ENCODE peak calls at places on chromosomes 4 and X, in eight cellular contexts. S is GM23338; I is CD8-positive, alpha-beta T cell; D is CD4-positive, alpha-beta T cell; G is heart left ventricle; E is GM06990; T is lower leg skin; K is nephron progenitor cell. L is an unnamed sample.

GRCh38 chrX:130615941-130616340 is 214.2 kb downstream of the RBMX2 start:
- DNase-seq in S (no peak), I (no peak), D (no peak), G (no peak), E (no peak), T (no peak), K (no peak), L (no peak)

GRCh38 chr4:168856312-168856711 is 153.7 kb downstream of the CBR4 start:
- DNase-seq in S (no peak), I (no peak), D (no peak), G (no peak), E (no peak), T (no peak), K (no peak), L (no peak)

GRCh38 chr4:48121180-48121579 is 12.9 kb downstream of the TXK start:
- DNase-seq in S (no peak), I (no peak), D (no peak), G (no peak), E (no peak), T (no peak), K (no peak), L (no peak)

GRCh38 chr4:65599335-65599734 is 71.0 kb downstream of the EPHA5 start:
- DNase-seq in S (no peak), I (no peak), D (no peak), G (no peak), E (no peak), T (no peak), K (no peak), L (no peak)

GRCh38 chrX:97685753-97686152 is 802.0 kb downstream of the RPA4 start:
- DNase-seq in S (peak), I (no peak), D (no peak), G (no peak), E (no peak), T (no peak), K (peak), L (no peak)

GRCh38 chrX:41616935-41617334 is 71.8 kb upstream of the GPR34 start:
- DNase-seq in S (peak), I (no peak), D (no peak), G (no peak), E (no peak), T (no peak), K (no peak), L (no peak)

GRCh38 chr4:141686146-141686775 is 49.9 kb downstream of the IL15 start:
- DNase-seq in S (no peak), I (no peak), D (no peak), G (no peak), E (no peak), T (no peak), K (no peak), L (peak)

GRCh38 chr4:113880240-113881028 is 99.0 kb downstream of the ARSJ start:
- DNase-seq in S (no peak), I (no peak), D (no peak), G (no peak), E (no peak), T (no peak), K (no peak), L (no peak)

GRCh38 chr4:184688447-184688846 is 38.9 kb downstream of the PRIMPOL start:
- DNase-seq in S (peak), I (no peak), D (no peak), G (no peak), E (no peak), T (no peak), K (no peak), L (peak)

GRCh38 chrX:11349661-11350337 is 56.6 kb downstream of the AMELX start:
- DNase-seq in S (no peak), I (no peak), D (no peak), G (no peak), E (no peak), T (no peak), K (no peak), L (no peak)

GRCh38 chr4:166957451-166957850 is 276.8 kb downstream of the SPOCK3 start:
- DNase-seq in S (no peak), I (no peak), D (no peak), G (no peak), E (no peak), T (no peak), K (no peak), L (no peak)

GRCh38 chr4:85747871-85748491 is 273.0 kb downstream of the ARHGAP24 start:
- DNase-seq in S (peak), I (no peak), D (no peak), G (no peak), E (peak), T (no peak), K (peak), L (peak)

GRCh38 chr4:101287332-101287731 is 60.0 kb downstream of the PPP3CA start:
- DNase-seq in S (no peak), I (no peak), D (no peak), G (no peak), E (no peak), T (no peak), K (no peak), L (no peak)

DNA sequence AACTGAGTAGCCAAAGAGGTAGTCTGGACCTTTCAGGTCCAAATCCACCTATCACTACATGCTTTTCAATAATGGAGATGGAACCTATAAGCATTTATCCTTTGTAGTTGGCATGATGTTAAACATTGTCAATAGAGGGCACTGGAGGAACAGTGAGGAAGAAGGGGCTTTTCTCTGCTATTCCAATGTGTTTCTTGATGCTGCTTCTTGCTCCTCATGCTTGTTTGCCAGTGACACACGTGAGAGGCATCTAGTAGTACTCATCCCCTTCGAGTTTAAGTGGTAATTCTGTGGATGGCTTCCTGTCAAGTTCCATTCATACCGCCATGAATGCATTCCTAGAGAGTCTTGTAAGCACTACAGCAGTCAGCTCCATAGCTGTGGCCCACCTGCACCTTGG is 84.0 kb downstream of the NAA11 start:
- DNase-seq in S (peak), I (no peak), D (no peak), G (no peak), E (no peak), T (no peak), K (no peak), L (no peak)
- TF ChIP-seq CTCF in S (peak), I (no peak), D (no peak), G (no peak), E (peak), T (no peak), K (no peak), L (peak)

GRCh38 chr4:156614536-156614935 is 357.1 kb downstream of the PDGFC start:
- DNase-seq in S (no peak), I (no peak), D (no peak), G (no peak), E (no peak), T (no peak), K (no peak), L (no peak)

GRCh38 chr4:156620786-156621185 is 350.8 kb downstream of the PDGFC start:
- DNase-seq in S (no peak), I (no peak), D (no peak), G (no peak), E (no peak), T (no peak), K (no peak), L (no peak)

GRCh38 chr4:156619154-156619934 is 352.3 kb downstream of the PDGFC start:
- DNase-seq in S (no peak), I (no peak), D (no peak), G (no peak), E (no peak), T (no peak), K (no peak), L (no peak)

GRCh38 chr4:156609421-156609820 is 362.2 kb downstream of the PDGFC start:
- DNase-seq in S (no peak), I (no peak), D (no peak), G (peak), E (no peak), T (no peak), K (no peak), L (no peak)

GRCh38 chr4:156615066-156615514 is 356.5 kb downstream of the PDGFC start:
- DNase-seq in S (no peak), I (no peak), D (no peak), G (no peak), E (no peak), T (no peak), K (no peak), L (peak)
- TF ChIP-seq CTCF in S (no peak), I (no peak), D (no peak), G (no peak), E (no peak), T (no peak), K (no peak), L (no peak)

GRCh38 chrX:997631-998137 is 214.8 kb downstream of the CRLF2 start:
- DNase-seq in S (peak), I (no peak), D (no peak), G (no peak), E (no peak), T (no peak), K (peak), L (no peak)
- TF ChIP-seq CTCF in S (peak), I (no peak), D (no peak), G (no peak), E (no peak), T (no peak), K (no peak), L (no peak)

GRCh38 chr4:2280531-2281300 is 18.8 kb upstream of the MXD4 start:
- DNase-seq in S (no peak), I (no peak), D (no peak), G (peak), E (no peak), T (no peak), K (no peak), L (no peak)
- TF ChIP-seq CTCF in S (peak), I (no peak), D (no peak), G (no peak), E (peak), T (no peak), K (no peak), L (peak)

GRCh38 chrX:7926914-7927258 is 327 bp downstream of the PNPLA4 start:
- DNase-seq in S (no peak), I (no peak), D (no peak), G (no peak), E (no peak), T (no peak), K (no peak), L (no peak)

GRCh38 chrX:7925867-7926472 is 1.2 kb downstream of the PNPLA4 start:
- DNase-seq in S (peak), I (peak), D (peak), G (peak), E (peak), T (no peak), K (peak), L (peak)

GRCh38 chrX:7926501-7926900 is 712 bp downstream of the PNPLA4 start:
- DNase-seq in S (no peak), I (no peak), D (no peak), G (no peak), E (no peak), T (no peak), K (no peak), L (no peak)

GRCh38 chrX:7921750-7922149 is 5.5 kb downstream of the PNPLA4 start:
- DNase-seq in S (no peak), I (no peak), D (no peak), G (no peak), E (no peak), T (no peak), K (no peak), L (no peak)

DNA sequence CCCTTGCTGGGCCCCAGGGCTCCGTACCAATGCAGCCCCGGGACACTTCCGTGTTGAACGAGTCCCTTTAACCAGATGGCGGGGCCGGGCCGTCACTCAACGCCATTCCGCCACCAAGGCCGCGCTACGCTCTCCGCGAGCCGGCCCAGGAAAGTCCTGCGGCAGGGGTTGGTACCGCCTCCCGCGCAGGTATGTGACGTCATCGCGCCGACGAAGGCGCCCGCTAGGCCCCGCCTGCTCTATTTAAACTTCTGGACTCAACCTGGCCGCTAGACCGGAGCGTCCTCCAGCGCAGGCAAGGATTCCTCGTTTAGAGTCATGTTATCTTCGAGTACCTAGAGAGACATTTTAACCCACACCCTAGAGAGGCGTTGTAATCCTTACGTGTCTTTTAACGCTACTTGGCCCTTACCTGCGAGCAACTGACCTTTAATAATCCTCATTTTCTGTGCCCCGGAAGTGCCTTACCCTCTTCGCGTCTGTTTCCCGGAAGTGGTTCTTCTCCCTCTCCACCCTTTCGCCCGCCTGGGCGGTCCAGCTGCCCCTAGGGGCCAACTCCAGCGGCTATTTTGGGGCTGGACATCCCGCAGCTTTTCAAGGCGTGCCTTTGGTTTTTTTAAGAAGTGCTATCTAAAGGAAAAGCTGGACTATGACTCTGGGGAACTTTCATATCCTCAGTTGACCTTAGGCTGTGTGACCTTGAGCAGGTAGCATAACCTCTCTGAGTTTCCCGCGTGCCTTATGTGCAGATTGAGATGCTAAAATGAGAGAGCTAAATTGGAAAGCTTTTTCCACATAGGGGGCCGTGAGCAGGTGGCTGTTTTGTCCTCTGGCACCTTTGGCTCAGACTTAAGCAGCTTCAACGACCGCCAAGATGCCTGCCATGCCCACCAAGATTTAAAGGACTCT is at the start of gene PNPLA4:
- DNase-seq in S (peak), I (peak), D (peak), G (peak), E (peak), T (peak), K (peak), L (peak)
- TF ChIP-seq CTCF in S (peak), I (no peak), D (no peak), G (peak), E (peak), T (no peak), K (peak), L (peak)

GRCh38 chr4:144176476-144176875 is 36.0 kb upstream of the GYPA start:
- DNase-seq in S (no peak), I (no peak), D (no peak), G (no peak), E (no peak), T (no peak), K (no peak), L (no peak)

GRCh38 chr4:144178414-144178813 is 37.9 kb upstream of the GYPA start:
- DNase-seq in S (peak), I (no peak), D (no peak), G (no peak), E (no peak), T (no peak), K (no peak), L (no peak)

GRCh38 chr4:144171697-144172096 is 31.2 kb upstream of the GYPA start:
- DNase-seq in S (no peak), I (no peak), D (no peak), G (no peak), E (no peak), T (no peak), K (no peak), L (no peak)

GRCh38 chr4:144179152-144179739 is 38.7 kb upstream of the GYPA start:
- DNase-seq in S (no peak), I (no peak), D (no peak), G (no peak), E (no peak), T (no peak), K (no peak), L (no peak)

GRCh38 chr4:144174401-144175067 is 34.0 kb upstream of the GYPA start:
- DNase-seq in S (peak), I (no peak), D (no peak), G (no peak), E (peak), T (no peak), K (no peak), L (peak)
- TF ChIP-seq CTCF in S (peak), I (peak), D (peak), G (peak), E (peak), T (no peak), K (peak), L (peak)

GRCh38 chr4:128427832-128428366 is 140.3 kb upstream of the PGRMC2 start:
- DNase-seq in S (peak), I (no peak), D (no peak), G (peak), E (no peak), T (no peak), K (no peak), L (peak)
- TF ChIP-seq CTCF in S (peak), I (no peak), D (no peak), G (peak), E (peak), T (no peak), K (no peak), L (peak)

GRCh38 chr4:128310266-128310697 is 22.7 kb upstream of the PGRMC2 start:
- DNase-seq in S (peak), I (no peak), D (no peak), G (peak), E (no peak), T (no peak), K (no peak), L (no peak)
- TF ChIP-seq CTCF in S (peak), I (no peak), D (no peak), G (peak), E (no peak), T (no peak), K (no peak), L (peak)

GRCh38 chrX:6545712-6546111 is 10.8 kb upstream of the VCX3A start:
- DNase-seq in S (no peak), I (no peak), D (no peak), G (no peak), E (no peak), T (no peak), K (no peak), L (no peak)
- TF ChIP-seq CTCF in S (no peak), I (no peak), D (no peak), G (no peak), E (no peak), T (no peak), K (no peak), L (no peak)